ENCODE peak calls at places on chromosome 15, in seven cellular contexts. One of them, this sample, is unnamed. For H3K27me3, the result is how much of the 10 kb centered on the place peaks cover.

GRCh38 chr15:67784057-67784781 is 41.1 kb upstream of the SKOR1 start:
- DNase-seq in heart left ventricle: no peak
- DNase-seq in SJSA1: no peak
- DNase-seq in endothelial cell of umbilical vein: no peak
- DNase-seq in RWPE2: no peak
- DNase-seq in CD8-positive, alpha-beta memory T cell: peak
- DNase-seq in NT2/D1: no peak
- DNase-seq in this sample: no peak

GRCh38 chr15:85579011-85579701 is 198.8 kb downstream of the AKAP13 start:
- DNase-seq in CD8-positive, alpha-beta memory T cell: no peak
- DNase-seq in SJSA1: no peak
- DNase-seq in heart left ventricle: peak
- DNase-seq in endothelial cell of umbilical vein: peak
- DNase-seq in NT2/D1: no peak
- DNase-seq in RWPE2: no peak
- DNase-seq in this sample: no peak

GRCh38 chr15:39629906-39630305 is 49.0 kb downstream of the THBS1 start:
- DNase-seq in SJSA1: no peak
- DNase-seq in endothelial cell of umbilical vein: no peak
- DNase-seq in NT2/D1: no peak
- DNase-seq in heart left ventricle: no peak
- DNase-seq in CD8-positive, alpha-beta memory T cell: no peak
- DNase-seq in RWPE2: no peak
- DNase-seq in this sample: no peak

GRCh38 chr15:58201536-58201935 is 63.4 kb downstream of the AQP9 start:
- DNase-seq in NT2/D1: no peak
- DNase-seq in CD8-positive, alpha-beta memory T cell: no peak
- DNase-seq in heart left ventricle: no peak
- DNase-seq in endothelial cell of umbilical vein: peak
- DNase-seq in RWPE2: no peak
- DNase-seq in SJSA1: no peak
- DNase-seq in this sample: no peak

GRCh38 chr15:68314563-68314962 is 37.0 kb downstream of the FEM1B start:
- DNase-seq in SJSA1: no peak
- DNase-seq in RWPE2: no peak
- DNase-seq in heart left ventricle: no peak
- DNase-seq in endothelial cell of umbilical vein: no peak
- DNase-seq in NT2/D1: no peak
- DNase-seq in CD8-positive, alpha-beta memory T cell: no peak
- DNase-seq in this sample: peak

GRCh38 chr15:36769110-36769509 is 189.7 kb downstream of the CDIN1 start:
- DNase-seq in SJSA1: no peak
- DNase-seq in NT2/D1: no peak
- DNase-seq in CD8-positive, alpha-beta memory T cell: no peak
- DNase-seq in heart left ventricle: no peak
- DNase-seq in RWPE2: no peak
- DNase-seq in endothelial cell of umbilical vein: peak
- DNase-seq in this sample: no peak

GRCh38 chr15:92623435-92623834 is 32.1 kb downstream of the FAM174B start:
- DNase-seq in SJSA1: no peak
- DNase-seq in heart left ventricle: no peak
- DNase-seq in RWPE2: no peak
- DNase-seq in NT2/D1: no peak
- DNase-seq in CD8-positive, alpha-beta memory T cell: no peak
- DNase-seq in endothelial cell of umbilical vein: no peak
- DNase-seq in this sample: no peak

GRCh38 chr15:83653639-83654378 is at the start of gene ADAMTSL3:
- DNase-seq in CD8-positive, alpha-beta memory T cell: no peak
- DNase-seq in heart left ventricle: peak
- DNase-seq in SJSA1: peak
- DNase-seq in RWPE2: no peak
- DNase-seq in NT2/D1: peak
- DNase-seq in endothelial cell of umbilical vein: no peak
- DNase-seq in this sample: peak

GRCh38 chr15:62187910-62188309 is 22.8 kb upstream of the C2CD4B start:
- DNase-seq in NT2/D1: no peak
- DNase-seq in CD8-positive, alpha-beta memory T cell: no peak
- DNase-seq in SJSA1: no peak
- DNase-seq in RWPE2: no peak
- DNase-seq in heart left ventricle: no peak
- DNase-seq in endothelial cell of umbilical vein: no peak
- DNase-seq in this sample: no peak

GRCh38 chr15:100842756-100843730 is 36.6 kb upstream of the ALDH1A3 start:
- DNase-seq in SJSA1: peak
- DNase-seq in heart left ventricle: no peak
- DNase-seq in RWPE2: no peak
- DNase-seq in CD8-positive, alpha-beta memory T cell: no peak
- DNase-seq in endothelial cell of umbilical vein: no peak
- DNase-seq in NT2/D1: no peak
- DNase-seq in this sample: no peak

GRCh38 chr15:75836953-75837321 is 6.3 kb upstream of the UBE2Q2 start:
- DNase-seq in CD8-positive, alpha-beta memory T cell: peak
- DNase-seq in heart left ventricle: peak
- DNase-seq in RWPE2: no peak
- DNase-seq in SJSA1: peak
- DNase-seq in NT2/D1: no peak
- DNase-seq in endothelial cell of umbilical vein: peak
- DNase-seq in this sample: no peak

GRCh38 chr15:55782901-55783300 is 39.9 kb upstream of the PRTG start:
- DNase-seq in endothelial cell of umbilical vein: no peak
- DNase-seq in CD8-positive, alpha-beta memory T cell: no peak
- DNase-seq in RWPE2: no peak
- DNase-seq in NT2/D1: no peak
- DNase-seq in SJSA1: no peak
- DNase-seq in heart left ventricle: no peak
- DNase-seq in this sample: no peak

GRCh38 chr15:77626002-77626401 is 6.7 kb downstream of the LINGO1 start:
- DNase-seq in heart left ventricle: no peak
- DNase-seq in CD8-positive, alpha-beta memory T cell: no peak
- DNase-seq in endothelial cell of umbilical vein: no peak
- DNase-seq in RWPE2: no peak
- DNase-seq in NT2/D1: no peak
- DNase-seq in SJSA1: no peak
- DNase-seq in this sample: no peak

GRCh38 chr15:77623008-77623877 is 9.5 kb downstream of the LINGO1 start:
- DNase-seq in RWPE2: no peak
- DNase-seq in endothelial cell of umbilical vein: no peak
- DNase-seq in SJSA1: no peak
- DNase-seq in NT2/D1: no peak
- DNase-seq in heart left ventricle: no peak
- DNase-seq in CD8-positive, alpha-beta memory T cell: no peak
- DNase-seq in this sample: no peak

GRCh38 chr15:77623878-77624524 is 8.7 kb downstream of the LINGO1 start:
- DNase-seq in CD8-positive, alpha-beta memory T cell: no peak
- DNase-seq in RWPE2: no peak
- DNase-seq in endothelial cell of umbilical vein: no peak
- DNase-seq in SJSA1: no peak
- DNase-seq in NT2/D1: no peak
- DNase-seq in heart left ventricle: no peak
- DNase-seq in this sample: no peak

GRCh38 chr15:77625376-77625775 is 7.3 kb downstream of the LINGO1 start:
- DNase-seq in endothelial cell of umbilical vein: no peak
- DNase-seq in CD8-positive, alpha-beta memory T cell: no peak
- DNase-seq in NT2/D1: no peak
- DNase-seq in heart left ventricle: no peak
- DNase-seq in SJSA1: no peak
- DNase-seq in RWPE2: no peak
- DNase-seq in this sample: no peak

DNA sequence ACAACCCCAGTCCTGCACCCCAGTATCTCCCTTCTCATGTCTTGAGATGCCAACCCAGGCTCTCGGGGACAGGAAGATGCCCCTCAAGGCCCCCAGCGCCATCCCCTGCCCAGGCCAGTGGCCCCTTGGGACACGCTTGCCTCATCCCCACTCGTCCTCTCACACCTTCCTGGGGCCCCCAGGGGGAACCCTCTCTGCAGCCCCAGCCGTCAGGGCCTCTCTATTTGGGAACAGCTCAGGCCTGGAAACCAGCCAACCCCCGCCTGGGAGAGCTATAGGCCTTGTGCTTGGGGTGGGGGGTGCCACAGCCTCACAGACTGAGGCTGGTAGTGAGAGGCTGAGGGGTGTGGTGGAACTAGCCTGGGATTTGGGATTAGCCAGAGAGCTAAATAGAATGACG is 7.8 kb downstream of the LINGO1 start:
- DNase-seq in NT2/D1: no peak
- DNase-seq in CD8-positive, alpha-beta memory T cell: no peak
- DNase-seq in heart left ventricle: no peak
- DNase-seq in endothelial cell of umbilical vein: no peak
- DNase-seq in SJSA1: no peak
- DNase-seq in RWPE2: no peak
- DNase-seq in this sample: no peak
- H3K27me3 ChIP-seq in NT2/D1: under half
- H3K27me3 ChIP-seq in CD8-positive, alpha-beta memory T cell: under half
- H3K27me3 ChIP-seq in heart left ventricle: under half
- H3K27me3 ChIP-seq in endothelial cell of umbilical vein: under half
- H3K27me3 ChIP-seq in SJSA1: under half
- H3K27me3 ChIP-seq in RWPE2: under half
- H3K27me3 ChIP-seq in this sample: under half

DNA sequence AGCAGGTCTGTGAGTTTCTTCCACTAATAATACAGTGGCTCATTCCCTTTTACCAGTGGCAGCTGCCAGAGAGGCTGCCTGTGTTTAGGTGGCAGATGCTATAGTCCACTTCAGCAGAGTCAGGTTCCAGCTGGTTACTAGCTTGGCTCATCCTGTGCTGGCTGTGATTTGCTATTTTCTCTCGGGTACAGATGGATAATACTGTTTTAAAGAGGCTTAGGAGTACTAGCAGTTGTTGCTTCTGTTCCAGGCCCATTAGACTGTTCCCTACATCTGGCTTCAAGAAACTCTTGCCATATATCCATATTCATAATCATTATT is 41.0 kb downstream of the ZNF609 start:
- DNase-seq in CD8-positive, alpha-beta memory T cell: no peak
- DNase-seq in SJSA1: no peak
- DNase-seq in endothelial cell of umbilical vein: no peak
- DNase-seq in NT2/D1: no peak
- DNase-seq in heart left ventricle: no peak
- DNase-seq in RWPE2: no peak
- DNase-seq in this sample: no peak
- H3K27me3 ChIP-seq in CD8-positive, alpha-beta memory T cell: under half
- H3K27me3 ChIP-seq in SJSA1: under half
- H3K27me3 ChIP-seq in endothelial cell of umbilical vein: under half
- H3K27me3 ChIP-seq in NT2/D1: under half
- H3K27me3 ChIP-seq in heart left ventricle: under half
- H3K27me3 ChIP-seq in RWPE2: under half
- H3K27me3 ChIP-seq in this sample: under half

GRCh38 chr15:79101866-79102581 is 11.4 kb upstream of the RASGRF1 start:
- DNase-seq in NT2/D1: no peak
- DNase-seq in CD8-positive, alpha-beta memory T cell: no peak
- DNase-seq in endothelial cell of umbilical vein: no peak
- DNase-seq in heart left ventricle: no peak
- DNase-seq in SJSA1: no peak
- DNase-seq in RWPE2: no peak
- DNase-seq in this sample: no peak
- H3K27me3 ChIP-seq in NT2/D1: under half
- H3K27me3 ChIP-seq in CD8-positive, alpha-beta memory T cell: under half
- H3K27me3 ChIP-seq in endothelial cell of umbilical vein: under half
- H3K27me3 ChIP-seq in heart left ventricle: half or more
- H3K27me3 ChIP-seq in SJSA1: under half
- H3K27me3 ChIP-seq in RWPE2: under half
- H3K27me3 ChIP-seq in this sample: under half

DNA sequence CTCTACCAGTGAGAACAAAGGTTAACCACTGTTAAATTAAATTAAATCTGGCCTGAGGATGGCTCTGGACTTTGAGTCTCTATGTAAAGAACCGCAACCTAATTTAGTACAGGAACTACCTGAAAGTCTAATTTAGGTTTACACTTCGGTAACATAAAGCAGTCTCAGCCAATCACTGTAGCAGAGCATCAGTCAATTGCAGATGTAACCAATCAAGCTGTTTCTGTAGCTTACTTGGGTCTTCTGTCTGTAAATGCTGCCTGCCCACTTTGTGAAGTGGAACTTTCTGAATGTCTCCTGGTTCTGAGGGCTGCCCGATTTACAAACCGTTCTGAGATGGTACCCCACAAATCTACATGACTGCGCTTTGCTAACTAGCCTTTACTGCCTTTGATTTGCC is 39.1 kb upstream of the RASGRP1 start:
- DNase-seq in endothelial cell of umbilical vein: no peak
- DNase-seq in RWPE2: no peak
- DNase-seq in CD8-positive, alpha-beta memory T cell: no peak
- DNase-seq in NT2/D1: no peak
- DNase-seq in SJSA1: no peak
- DNase-seq in heart left ventricle: no peak
- DNase-seq in this sample: no peak
- H3K27me3 ChIP-seq in endothelial cell of umbilical vein: under half
- H3K27me3 ChIP-seq in RWPE2: under half
- H3K27me3 ChIP-seq in CD8-positive, alpha-beta memory T cell: under half
- H3K27me3 ChIP-seq in NT2/D1: under half
- H3K27me3 ChIP-seq in SJSA1: under half
- H3K27me3 ChIP-seq in heart left ventricle: under half
- H3K27me3 ChIP-seq in this sample: under half

DNA sequence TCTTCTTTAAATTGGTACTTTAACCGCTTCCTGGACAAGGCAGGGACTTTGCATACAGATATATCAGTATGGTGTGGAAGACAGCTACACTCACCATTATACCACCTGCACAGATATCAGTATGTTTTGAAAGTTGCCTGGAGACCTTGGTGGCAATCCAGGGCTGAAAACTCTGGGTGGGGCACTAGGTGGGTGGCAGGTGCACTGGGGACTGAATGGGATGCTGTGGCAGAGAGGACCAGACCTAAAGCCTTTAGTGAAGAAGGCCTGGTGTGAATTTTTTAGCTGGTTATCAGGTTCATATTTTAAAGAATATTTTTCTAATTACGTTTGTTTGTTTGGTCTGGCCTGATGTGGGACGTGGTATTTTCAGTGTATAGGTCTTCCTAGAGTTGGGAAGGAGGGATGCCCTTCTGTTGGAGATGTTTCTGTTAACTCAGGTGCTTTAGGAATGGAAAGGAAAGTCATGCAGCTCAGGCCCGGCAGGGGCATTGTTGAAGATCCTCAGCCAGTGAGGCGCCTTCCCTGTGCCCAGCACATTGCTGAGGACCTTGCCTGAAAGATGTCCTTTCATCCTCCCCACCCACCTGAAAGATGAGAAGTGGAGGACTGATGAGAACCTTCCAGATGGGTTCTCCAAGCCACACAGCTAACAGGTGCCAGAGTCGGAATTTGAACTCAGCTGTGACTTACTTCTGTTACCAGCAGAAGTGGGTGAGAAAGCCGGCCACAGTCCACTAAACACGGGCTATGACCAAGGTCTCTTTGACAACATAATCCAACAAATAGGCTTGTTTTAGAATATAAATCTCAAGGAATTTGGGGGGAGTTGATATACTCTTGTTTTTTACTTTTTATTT is 77.3 kb downstream of the APBA2 start:
- DNase-seq in SJSA1: no peak
- DNase-seq in heart left ventricle: no peak
- DNase-seq in endothelial cell of umbilical vein: no peak
- DNase-seq in CD8-positive, alpha-beta memory T cell: no peak
- DNase-seq in NT2/D1: no peak
- DNase-seq in RWPE2: no peak
- DNase-seq in this sample: no peak
- H3K27me3 ChIP-seq in SJSA1: under half
- H3K27me3 ChIP-seq in heart left ventricle: under half
- H3K27me3 ChIP-seq in endothelial cell of umbilical vein: under half
- H3K27me3 ChIP-seq in CD8-positive, alpha-beta memory T cell: under half
- H3K27me3 ChIP-seq in NT2/D1: under half
- H3K27me3 ChIP-seq in RWPE2: under half
- H3K27me3 ChIP-seq in this sample: under half

DNA sequence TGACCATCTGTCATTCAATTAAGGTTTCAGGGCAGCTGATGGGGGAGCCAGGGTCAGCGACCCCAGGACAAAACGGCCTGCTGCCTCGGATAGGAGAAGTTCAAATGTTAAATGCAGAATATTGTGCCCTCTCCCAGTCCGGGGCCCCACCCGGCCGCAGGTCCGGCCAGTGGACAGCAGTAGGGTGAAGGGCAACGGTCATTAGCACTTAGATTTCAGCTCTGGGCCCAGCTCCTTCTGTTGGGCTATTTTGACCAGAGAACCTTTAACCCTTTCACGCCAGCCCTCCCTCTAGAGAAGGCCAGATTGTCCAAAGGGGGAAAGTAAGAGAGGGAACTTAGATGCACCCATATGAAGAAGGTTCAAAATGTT is 16.1 kb upstream of the ONECUT1 start:
- DNase-seq in endothelial cell of umbilical vein: no peak
- DNase-seq in NT2/D1: no peak
- DNase-seq in RWPE2: no peak
- DNase-seq in SJSA1: no peak
- DNase-seq in CD8-positive, alpha-beta memory T cell: no peak
- DNase-seq in heart left ventricle: no peak
- DNase-seq in this sample: no peak
- H3K27me3 ChIP-seq in endothelial cell of umbilical vein: half or more
- H3K27me3 ChIP-seq in NT2/D1: under half
- H3K27me3 ChIP-seq in RWPE2: half or more
- H3K27me3 ChIP-seq in SJSA1: under half
- H3K27me3 ChIP-seq in CD8-positive, alpha-beta memory T cell: half or more
- H3K27me3 ChIP-seq in heart left ventricle: half or more
- H3K27me3 ChIP-seq in this sample: under half

This sample was measured in testis.